ENCODE peak calls at places on chromosomes 11 and 22, in five cellular contexts. W, J, F, G and T are unnamed samples.

GRCh38 chr11:92893276-92893675 is 76.2 kb upstream of the MTNR1B start:
- DNase-seq in W (no peak), J (no peak), F (no peak), G (no peak), T (no peak)

GRCh38 chr22:29306830-29307657 is 594 bp downstream of the GAS2L1 start:
- DNase-seq in W (no peak), J (peak; percentile 83), F (peak; percentile 71), G (peak; percentile 81), T (no peak)

GRCh38 chr22:32764330-32765116 is 37.0 kb upstream of the TIMP3 start:
- DNase-seq in W (no peak), J (no peak), F (no peak), G (no peak), T (no peak)

GRCh38 chr11:47305734-47306483 is 36.0 kb downstream of the MADD start:
- DNase-seq in W (no peak), J (no peak), F (no peak), G (no peak), T (peak; percentile 27)

GRCh38 chr11:118295834-118296454 is 8.6 kb upstream of the CD3E start:
- DNase-seq in W (peak; percentile 68), J (no peak), F (peak; percentile 59), G (no peak), T (no peak)

GRCh38 chr11:14454861-14455632 is 44.6 kb downstream of the COPB1 start:
- DNase-seq in W (no peak), J (peak; percentile 1), F (peak; percentile 68), G (no peak), T (no peak)

GRCh38 chr11:129277216-129277838 is 85.2 kb upstream of the ARHGAP32 start:
- DNase-seq in W (no peak), J (no peak), F (peak; percentile 6), G (no peak), T (no peak)

GRCh38 chr11:58330861-58331260 is 28.0 kb downstream of the OR5B17 start:
- DNase-seq in W (no peak), J (no peak), F (no peak), G (no peak), T (no peak)

GRCh38 chr22:42171946-42172345 is 41.3 kb upstream of the CYP2D6 start:
- DNase-seq in W (no peak), J (no peak), F (no peak), G (no peak), T (no peak)

GRCh38 chr11:35523351-35523768 is 2.1 kb downstream of the PAMR1 start:
- DNase-seq in W (no peak), J (no peak), F (no peak), G (no peak), T (no peak)

GRCh38 chr11:129657866-129658557 is 157.6 kb upstream of the TMEM45B start:
- DNase-seq in W (no peak), J (no peak), F (no peak), G (no peak), T (no peak)

GRCh38 chr11:68950268-68950667 is 30.5 kb downstream of the MRGPRD start:
- DNase-seq in W (no peak), J (peak; percentile 44), F (peak; percentile 19), G (no peak), T (no peak)

GRCh38 chr11:134139873-134140331 is 71.0 kb downstream of the JAM3 start:
- DNase-seq in W (peak; percentile 56), J (peak; percentile 38), F (peak; percentile 87), G (no peak), T (no peak)

GRCh38 chr11:46210133-46210636 is 67.3 kb upstream of the CREB3L1 start:
- DNase-seq in W (no peak), J (no peak), F (no peak), G (peak; percentile 44), T (no peak)

GRCh38 chr11:116073854-116074837 is 569.9 kb upstream of the CADM1 start:
- DNase-seq in W (no peak), J (peak; percentile 76), F (no peak), G (no peak), T (no peak)

GRCh38 chr11:256952-257737 is 20.4 kb downstream of the PSMD13 start:
- DNase-seq in W (no peak), J (no peak), F (no peak), G (no peak), T (no peak)

GRCh38 chr11:1390603-1391164 is 950 bp downstream of the BRSK2 start:
- DNase-seq in W (no peak), J (no peak), F (no peak), G (no peak), T (no peak)

GRCh38 chr11:45513806-45514340 is 151.5 kb downstream of the CHST1 start:
- DNase-seq in W (no peak), J (no peak), F (no peak), G (no peak), T (no peak)

GRCh38 chr22:50201191-50202129 is 649 bp downstream of the SELENOO start:
- DNase-seq in W (no peak), J (no peak), F (no peak), G (no peak), T (no peak)

GRCh38 chr11:66957971-66958231 is 282 bp downstream of the PC start:
- DNase-seq in W (no peak), J (no peak), F (no peak), G (no peak), T (no peak)

GRCh38 chr11:9151631-9152030 is 60.2 kb upstream of the SCUBE2 start:
- DNase-seq in W (no peak), J (no peak), F (peak; percentile 41), G (no peak), T (no peak)

GRCh38 chr11:68369161-68369560 is 56.8 kb downstream of the LRP5 start:
- DNase-seq in W (no peak), J (no peak), F (no peak), G (no peak), T (no peak)

GRCh38 chr22:32617271-32617670 is 142.7 kb downstream of the FBXO7 start:
- DNase-seq in W (no peak), J (no peak), F (no peak), G (no peak), T (no peak)

GRCh38 chr11:104451193-104451592 is 287.2 kb upstream of the PDGFD start:
- DNase-seq in W (no peak), J (no peak), F (no peak), G (no peak), T (no peak)

GRCh38 chr11:120773501-120774031 is 250.3 kb upstream of the TBCEL start:
- DNase-seq in W (no peak), J (no peak), F (peak; percentile 61), G (peak; percentile 51), T (no peak)

GRCh38 chr11:2666828-2667570 is 32.8 kb downstream of the KCNQ1OT1 start:
- DNase-seq in W (no peak), J (no peak), F (no peak), G (peak; percentile 39), T (no peak)

GRCh38 chr11:75867778-75868374 is 52.9 kb downstream of the UVRAG start:
- DNase-seq in W (peak; percentile 51), J (peak; percentile 31), F (peak; percentile 71), G (no peak), T (no peak)

GRCh38 chr11:4610258-4610935 is 2.4 kb upstream of the TRIM68 start:
- DNase-seq in W (peak; percentile 49), J (no peak), F (no peak), G (no peak), T (no peak)

GRCh38 chr22:31140746-31141145 is 438 bp upstream of the PLA2G3 start:
- DNase-seq in W (no peak), J (no peak), F (no peak), G (no peak), T (no peak)

GRCh38 chr11:88482871-88483301 is 145.3 kb upstream of the CTSC start:
- DNase-seq in W (no peak), J (no peak), F (no peak), G (no peak), T (no peak)

GRCh38 chr11:74577624-74578396 is 14.6 kb upstream of the POLD3 start:
- DNase-seq in W (no peak), J (no peak), F (no peak), G (no peak), T (no peak)

GRCh38 chr11:7600205-7600775 is 73.0 kb downstream of the CYB5R2 start:
- DNase-seq in W (no peak), J (no peak), F (peak; percentile 92), G (no peak), T (no peak)

GRCh38 chr11:121610706-121611105 is 157.9 kb upstream of the SORL1-AS1 start:
- DNase-seq in W (no peak), J (no peak), F (no peak), G (no peak), T (no peak)

GRCh38 chr22:27667121-27667843 is 134.3 kb downstream of the MN1 start:
- DNase-seq in W (no peak), J (no peak), F (no peak), G (no peak), T (no peak)

DNA sequence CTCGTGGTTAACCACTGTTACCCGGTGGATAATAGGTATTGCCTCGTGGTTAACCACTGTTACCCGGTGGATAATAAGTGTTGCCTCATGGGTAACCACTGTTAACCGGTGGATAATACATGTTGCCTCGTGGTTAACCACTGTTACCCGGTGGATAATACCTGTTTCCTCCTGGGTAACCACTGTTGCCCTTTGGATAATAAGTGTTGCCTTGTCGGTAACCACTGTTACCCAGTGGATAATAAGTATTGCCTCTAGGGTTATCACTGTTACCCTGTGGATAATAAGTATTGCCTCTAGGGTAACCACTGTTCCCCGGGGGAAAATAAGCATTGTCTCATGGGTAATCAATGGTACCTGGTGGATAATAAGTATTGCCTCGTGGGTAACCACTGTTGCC is 15.0 kb upstream of the NXPE4 start:
- DNase-seq in W (no peak), J (no peak), F (no peak), G (no peak), T (no peak)
- H3K9me3 ChIP-seq in W (no peaks in the 10 kb centered on the region), J (peaks cover 27% of the 10 kb centered on the region), F (no peaks in the 10 kb centered on the region), G (no peaks in the 10 kb centered on the region), T (no peaks in the 10 kb centered on the region)

GRCh38 chr11:126162286-126163030 is 49.0 kb downstream of the RPUSD4 start:
- DNase-seq in W (no peak), J (no peak), F (no peak), G (no peak), T (no peak)
- H3K27ac ChIP-seq in W (no peak overlapping the region), J (no peak overlapping the region), F (no peak overlapping the region), G (no peak overlapping the region), T (no peak overlapping the region)

DNA sequence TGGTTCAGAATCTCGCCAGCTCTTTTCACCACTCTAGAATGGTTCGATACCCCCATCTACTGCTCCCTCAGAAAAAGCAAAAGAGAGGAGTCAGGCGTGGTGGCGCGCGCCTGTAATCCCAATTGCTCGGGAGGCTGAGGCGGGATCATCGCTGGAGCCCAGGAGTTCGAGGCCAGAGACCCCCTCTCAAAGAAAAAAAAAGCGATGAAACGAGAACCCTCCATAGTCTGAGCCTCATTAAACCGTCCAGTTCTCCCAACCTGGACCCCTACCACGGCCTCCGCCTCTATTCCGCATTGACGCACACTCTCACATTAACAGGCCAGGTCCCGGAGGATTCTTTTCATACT is 439 bp downstream of the SPA17 start:
- DNase-seq in W (no peak), J (no peak), F (no peak), G (no peak), T (no peak)
- H3K4me3 ChIP-seq in W (peak overlapping the region; percentile 74), J (peak overlapping the region; percentile 80), F (peak overlapping the region; percentile 7), G (peak overlapping the region; percentile 54), T (peak overlapping the region; percentile 90)

DNA sequence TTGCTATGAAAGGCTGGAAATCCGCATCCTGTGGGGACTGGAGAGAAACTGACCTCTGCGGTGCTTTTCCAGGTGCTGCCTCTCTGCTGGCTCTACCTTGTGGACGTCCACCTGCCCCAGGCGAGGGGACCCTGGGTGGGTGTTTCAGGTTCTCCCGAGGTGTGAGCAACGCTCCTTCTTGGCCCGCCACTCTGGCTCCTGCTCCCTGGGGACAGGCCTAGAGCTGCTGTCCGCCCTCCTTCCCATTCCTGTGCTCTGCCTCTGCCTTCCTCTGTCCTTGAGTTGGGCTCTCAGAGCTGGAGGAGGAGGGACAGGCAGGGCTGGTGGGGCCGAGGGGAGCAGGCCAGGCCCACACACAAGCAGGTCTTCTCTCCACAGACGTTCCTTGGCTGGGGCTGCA is 1115.1 kb downstream of the BRD1 start:
- DNase-seq in W (no peak), J (no peak), F (no peak), G (no peak), T (no peak)
- H3K9me3 ChIP-seq in W (no peaks in the 10 kb centered on the region), J (no peaks in the 10 kb centered on the region), F (peaks cover 18% of the 10 kb centered on the region), G (no peaks in the 10 kb centered on the region), T (peaks cover 2% of the 10 kb centered on the region)